ENCODE peak calls at places on chromosomes 3 and 15, in six cellular contexts. U, T, A, V, L and B are unnamed samples.

GRCh38 chr15:49693491-49693890 is 72.6 kb downstream of the DTWD1 start:
- DNase-seq in A (no peak), L (no peak), U (no peak), T (no peak), V (no peak), B (no peak)

GRCh38 chr3:48709051-48709461 is 8.0 kb downstream of the IP6K2 start:
- DNase-seq in L (no peak), V (peak; percentile 41), T (no peak), U (peak; percentile 58), A (no peak), B (no peak)

GRCh38 chr3:52238761-52239701 is at the start of gene TWF2:
- DNase-seq in L (peak; percentile 87), U (peak; percentile 69), V (peak; percentile 70), T (peak; percentile 99), A (peak; percentile 4), B (peak; percentile 90)

GRCh38 chr3:195873281-195873887 is 35.0 kb downstream of the TNK2 start:
- DNase-seq in T (no peak), U (no peak), L (no peak), V (no peak), A (no peak), B (no peak)

GRCh38 chr3:119663885-119664284 is 3.5 kb upstream of the POPDC2 start:
- DNase-seq in U (no peak), A (no peak), L (no peak), V (peak; percentile 73), T (no peak), B (no peak)

GRCh38 chr3:106611841-106612240 is 743.0 kb upstream of the CBLB start:
- DNase-seq in L (no peak), U (no peak), V (peak; percentile 28), T (no peak), A (no peak), B (no peak)

GRCh38 chr15:66072616-66073361 is 180.8 kb downstream of the MEGF11 start:
- DNase-seq in L (no peak), V (no peak), A (no peak), T (no peak), U (no peak), B (no peak)

GRCh38 chr15:44147636-44148035 is 47.4 kb downstream of the FRMD5 start:
- DNase-seq in L (no peak), V (no peak), U (no peak), A (no peak), T (no peak), B (no peak)

GRCh38 chr3:188534633-188535032 is 380.7 kb downstream of the LPP start:
- DNase-seq in T (no peak), L (no peak), U (no peak), V (no peak), A (no peak), B (no peak)

GRCh38 chr15:68154923-68155559 is 50.1 kb downstream of the CALML4 start:
- DNase-seq in L (no peak), T (peak; percentile 11), U (peak; percentile 58), A (peak; percentile 13), V (peak; percentile 76), B (no peak)

GRCh38 chr3:4750306-4751056 is 228.8 kb upstream of the BHLHE40 start:
- DNase-seq in V (peak; percentile 48), A (no peak), L (no peak), U (no peak), T (peak; percentile 40), B (no peak)

GRCh38 chr3:186171528-186171927 is 62.6 kb upstream of the ETV5 start:
- DNase-seq in L (no peak), V (no peak), T (no peak), U (no peak), A (no peak), B (no peak)

GRCh38 chr3:128226794-128227399 is 73.6 kb downstream of the EEFSEC start:
- DNase-seq in T (peak; percentile 48), V (peak; percentile 14), L (no peak), U (no peak), A (no peak), B (no peak)

GRCh38 chr3:71784201-71784913 is 591 bp downstream of the PROK2 start:
- DNase-seq in L (no peak), A (no peak), T (no peak), U (no peak), V (no peak), B (no peak)

GRCh38 chr3:141077631-141078030 is 26.5 kb downstream of the SPSB4 start:
- DNase-seq in U (no peak), T (no peak), L (no peak), A (no peak), V (no peak), B (no peak)

GRCh38 chr3:45583021-45583851 is 11.3 kb upstream of the LIMD1 start:
- DNase-seq in A (no peak), U (peak; percentile 31), T (no peak), V (peak; percentile 55), L (no peak), B (no peak)

GRCh38 chr15:87032291-87032690 is 952.6 kb downstream of the AGBL1 start:
- DNase-seq in T (no peak), U (no peak), L (no peak), A (no peak), V (no peak), B (no peak)

GRCh38 chr3:128486692-128487537 is 6.1 kb downstream of the GATA2 start:
- DNase-seq in U (peak; percentile 67), T (no peak), A (no peak), L (no peak), V (no peak), B (no peak)

GRCh38 chr3:119596392-119596791 is 1.3 kb upstream of the PLA1A start:
- DNase-seq in V (no peak), A (no peak), T (no peak), L (no peak), U (no peak), B (no peak)

GRCh38 chr15:79025201-79025600 is 65.4 kb downstream of the RASGRF1 start:
- DNase-seq in V (no peak), A (no peak), U (no peak), T (peak; percentile 43), L (no peak), B (no peak)

GRCh38 chr15:39127151-39127815 is 453.6 kb upstream of the THBS1 start:
- DNase-seq in U (peak; percentile 3), A (no peak), T (no peak), V (peak; percentile 29), L (no peak), B (no peak)

GRCh38 chr3:159583662-159584061 is 405.0 kb upstream of the IL12A start:
- DNase-seq in A (no peak), V (peak; percentile 35), L (no peak), T (no peak), U (no peak), B (no peak)

GRCh38 chr15:89423981-89424380 is 72.4 kb downstream of the RHCG start:
- DNase-seq in V (no peak), U (no peak), L (no peak), A (no peak), T (no peak), B (no peak)

GRCh38 chr15:23069496-23070166 is 30.3 kb upstream of the TUBGCP5 start:
- DNase-seq in T (no peak), U (no peak), V (no peak), A (no peak), L (no peak), B (no peak)

GRCh38 chr15:67419705-67420104 is 101.2 kb upstream of the C15orf61 start:
- DNase-seq in A (no peak), U (no peak), T (no peak), V (no peak), L (no peak), B (no peak)

GRCh38 chr3:197328198-197328597 is 29.8 kb upstream of the DLG1 start:
- DNase-seq in V (no peak), U (no peak), L (no peak), A (no peak), T (no peak), B (no peak)

GRCh38 chr3:170868577-170869239 is 1.3 kb downstream of the RPL22L1 start:
- DNase-seq in T (no peak), L (no peak), A (no peak), V (no peak), U (no peak), B (no peak)

GRCh38 chr3:133792171-133792763 is 13.3 kb upstream of the SRPRB start:
- DNase-seq in V (peak; percentile 37), A (no peak), T (no peak), L (no peak), U (peak; percentile 30), B (no peak)

GRCh38 chr3:164641071-164641470 is 437.2 kb downstream of the SI start:
- DNase-seq in L (no peak), A (no peak), T (no peak), U (no peak), V (peak; percentile 52), B (no peak)